ENCODE peak calls at places on chromosome X, in ten cellular contexts. K is omental fat pad, G is transverse colon, W is heart right ventricle, I is foreskin fibroblast, B is type B pancreatic cell, L is epithelial cell of esophagus, V is glutamatergic neuron, S is stomach, N is body of pancreas. A is an unnamed sample.

GRCh38 chrX:48090123-48090522 is 18.7 kb upstream of the ZNF630 start:
- DNase-seq in N (no peak), S (no peak), W (no peak), V (no peak), G (no peak), K (no peak), I (no peak), B (no peak), L (peak), A (no peak)

GRCh38 chrX:18887821-18888205 is 96.1 kb downstream of the PHKA2 start:
- DNase-seq in S (no peak), V (no peak), N (no peak), I (peak), K (no peak), L (no peak), G (no peak), B (no peak), W (no peak), A (no peak)

GRCh38 chrX:3326721-3327120 is 19.7 kb downstream of the MXRA5 start:
- DNase-seq in I (peak), S (no peak), W (no peak), B (no peak), L (no peak), V (no peak), K (no peak), N (no peak), G (no peak), A (no peak)

GRCh38 chrX:152842772-152843338 is 12.0 kb downstream of the NSDHL start:
- DNase-seq in B (no peak), W (no peak), N (no peak), G (no peak), I (no peak), L (peak), S (no peak), V (no peak), K (no peak), A (no peak)

GRCh38 chrX:154516655-154517100 is 646 bp upstream of the FAM3A start:
- DNase-seq in G (no peak), I (peak), L (no peak), W (no peak), K (no peak), B (no peak), N (peak), V (no peak), S (no peak), A (no peak)

GRCh38 chrX:151789179-151789800 is 54.7 kb downstream of the CNGA2 start:
- DNase-seq in G (peak), V (no peak), I (peak), N (peak), B (no peak), S (peak), K (no peak), W (peak), L (no peak), A (no peak)

GRCh38 chrX:17291141-17291900 is 83.7 kb upstream of the NHS start:
- DNase-seq in I (no peak), W (no peak), S (no peak), L (peak), G (no peak), B (no peak), N (no peak), K (no peak), V (no peak), A (no peak)

GRCh38 chrX:39883664-39884063 is 214.1 kb downstream of the BCOR start:
- DNase-seq in S (no peak), L (no peak), V (no peak), I (no peak), W (no peak), N (no peak), G (no peak), B (no peak), K (no peak), A (no peak)

GRCh38 chrX:136767104-136767941 is 13.4 kb downstream of the ARHGEF6 start:
- DNase-seq in N (peak), S (peak), K (no peak), V (peak), W (peak), L (peak), B (peak), G (peak), I (peak), A (no peak)

GRCh38 chrX:72255445-72255844 is 16.6 kb upstream of the ERCC6L start:
- DNase-seq in W (no peak), G (no peak), S (peak), N (peak), L (no peak), B (no peak), I (no peak), K (no peak), V (peak), A (no peak)

GRCh38 chrX:154135458-154136229 is 8.4 kb upstream of the OPN1LW start:
- DNase-seq in L (no peak), N (no peak), K (no peak), S (no peak), W (no peak), V (no peak), B (no peak), G (no peak), I (no peak), A (no peak)

GRCh38 chrX:31854716-31855115 is 782.9 kb upstream of the FTHL17 start:
- DNase-seq in B (no peak), V (no peak), K (no peak), G (no peak), S (no peak), I (no peak), W (no peak), N (no peak), L (no peak), A (no peak)

GRCh38 chrX:1026263-1027015 is 186.0 kb downstream of the CRLF2 start:
- DNase-seq in W (no peak), I (no peak), N (no peak), G (no peak), K (no peak), S (no peak), B (no peak), L (no peak), V (no peak), A (no peak)

GRCh38 chrX:132226169-132226568 is 6.9 kb upstream of the RAP2C start:
- DNase-seq in V (no peak), N (no peak), G (no peak), B (no peak), L (no peak), I (peak), K (no peak), S (no peak), W (no peak), A (no peak)

GRCh38 chrX:64885850-64886249 is 90.4 kb downstream of the ZC4H2 start:
- DNase-seq in G (peak), V (peak), S (no peak), I (no peak), N (peak), W (no peak), L (peak), K (no peak), B (no peak), A (no peak)

GRCh38 chrX:85052207-85052606 is 48.5 kb downstream of the APOOL start:
- DNase-seq in G (no peak), B (no peak), N (no peak), V (no peak), L (peak), S (no peak), I (peak), W (no peak), K (no peak), A (no peak)

GRCh38 chrX:2370436-2370835 is 130.3 kb downstream of the DHRSX start:
- DNase-seq in V (no peak), L (no peak), K (no peak), G (no peak), S (no peak), B (no peak), W (no peak), N (no peak), I (peak), A (no peak)

GRCh38 chrX:39196192-39197102 is 395.2 kb downstream of the MID1IP1 start:
- DNase-seq in G (peak), K (no peak), B (no peak), W (no peak), I (peak), L (peak), V (no peak), N (peak), S (peak), A (no peak)

GRCh38 chrX:41750720-41751119 is 26.7 kb downstream of the GPR82 start:
- DNase-seq in B (no peak), G (no peak), V (no peak), L (no peak), W (no peak), N (no peak), S (no peak), K (no peak), I (no peak), A (no peak)

GRCh38 chrX:53716328-53717088 is 30.0 kb upstream of the HUWE1 start:
- DNase-seq in N (no peak), S (no peak), B (no peak), I (peak), W (no peak), L (no peak), K (no peak), G (peak), V (no peak), A (no peak)

GRCh38 chrX:101482296-101482695 is 3.0 kb upstream of the ARMCX4 start:
- DNase-seq in W (no peak), L (no peak), S (no peak), K (no peak), I (no peak), B (no peak), N (no peak), G (no peak), V (no peak), A (no peak)

GRCh38 chrX:149267878-149268813 is 237.0 kb downstream of the IDS start:
- DNase-seq in G (no peak), V (no peak), N (no peak), K (no peak), I (no peak), B (no peak), S (no peak), W (no peak), L (no peak), A (no peak)

DNA sequence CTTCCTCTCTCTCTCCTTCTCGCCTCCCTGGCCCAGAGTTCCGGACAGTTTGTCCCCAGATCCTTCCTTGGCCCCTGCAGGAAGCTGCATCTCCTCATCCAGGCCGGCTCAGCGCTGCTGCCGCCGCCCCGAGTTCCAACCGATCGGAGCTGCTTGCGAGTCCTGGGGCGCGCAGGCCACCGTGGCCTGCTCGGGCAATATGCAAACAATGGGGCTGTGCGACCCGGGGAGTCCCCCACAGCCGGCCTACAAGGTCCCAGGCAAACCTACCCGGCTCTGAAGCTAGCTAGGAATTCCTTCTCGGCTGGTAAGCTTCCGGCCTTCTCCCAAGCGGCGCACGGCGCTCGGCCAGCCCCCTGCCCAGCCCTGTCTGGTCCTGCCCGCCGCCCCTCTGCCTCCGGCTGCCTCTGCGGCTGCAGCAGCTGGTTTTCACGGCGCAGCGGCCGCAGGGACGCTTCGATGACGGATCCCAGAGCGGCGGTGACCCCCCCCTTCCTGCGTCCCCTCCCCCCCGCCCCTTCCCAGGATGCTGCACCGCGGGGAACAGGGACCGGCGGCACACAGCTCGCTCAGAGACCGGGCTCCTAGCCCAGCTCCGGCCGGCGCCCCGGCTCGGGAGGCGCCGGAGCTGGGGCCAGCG is 59.4 kb downstream of the TSC22D3 start:
- DNase-seq in L (peak), B (no peak), G (peak), K (no peak), I (peak), N (no peak), V (peak), S (no peak), W (peak), A (peak)
- TF ChIP-seq CTCF in L (no peak), B (no peak), G (no peak), K (no peak), I (no peak), N (no peak), V (no peak), S (no peak), W (no peak), A (no peak)

DNA sequence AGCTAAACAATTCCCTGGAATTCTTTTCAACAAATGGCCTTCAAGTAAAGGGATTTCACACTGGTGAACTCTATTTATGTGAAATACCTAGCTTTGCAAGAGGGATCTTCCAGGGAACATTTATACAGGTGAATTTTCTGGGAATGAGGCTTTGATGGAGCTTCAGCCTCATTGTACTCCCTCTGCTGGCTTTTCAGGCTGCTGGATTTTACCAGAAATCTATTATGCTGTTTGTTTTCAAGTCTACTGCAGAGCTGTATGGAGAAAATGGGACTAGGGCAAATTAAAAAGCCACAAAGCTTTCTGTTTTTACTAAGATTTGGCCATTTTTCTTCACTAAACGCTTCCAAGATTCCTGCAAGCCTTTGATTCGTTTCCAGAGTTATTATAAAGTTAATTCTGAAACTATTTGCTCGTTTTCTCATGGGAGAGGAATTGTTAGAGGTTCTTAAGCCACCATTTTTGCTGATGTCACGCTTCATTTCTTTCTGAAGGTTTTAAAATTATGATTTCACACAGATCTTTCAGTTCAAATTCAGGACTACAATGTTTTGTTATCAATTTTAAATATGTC is 31.6 kb downstream of the KDM6A start:
- DNase-seq in V (no peak), S (no peak), I (no peak), N (no peak), B (no peak), L (no peak), K (no peak), W (no peak), G (no peak), A (no peak)
- TF ChIP-seq CTCF in V (no peak), S (no peak), I (no peak), N (no peak), B (no peak), L (no peak), K (no peak), W (no peak), G (no peak), A (no peak)

GRCh38 chrX:126376465-126376864 is 176.1 kb downstream of the DCAF12L1 start:
- DNase-seq in V (no peak), I (no peak), L (no peak), N (no peak), B (no peak), G (no peak), W (no peak), S (no peak), K (no peak), A (no peak)
- TF ChIP-seq CTCF in V (no peak), I (no peak), L (no peak), N (no peak), B (no peak), G (no peak), W (no peak), S (no peak), K (no peak), A (no peak)

DNA sequence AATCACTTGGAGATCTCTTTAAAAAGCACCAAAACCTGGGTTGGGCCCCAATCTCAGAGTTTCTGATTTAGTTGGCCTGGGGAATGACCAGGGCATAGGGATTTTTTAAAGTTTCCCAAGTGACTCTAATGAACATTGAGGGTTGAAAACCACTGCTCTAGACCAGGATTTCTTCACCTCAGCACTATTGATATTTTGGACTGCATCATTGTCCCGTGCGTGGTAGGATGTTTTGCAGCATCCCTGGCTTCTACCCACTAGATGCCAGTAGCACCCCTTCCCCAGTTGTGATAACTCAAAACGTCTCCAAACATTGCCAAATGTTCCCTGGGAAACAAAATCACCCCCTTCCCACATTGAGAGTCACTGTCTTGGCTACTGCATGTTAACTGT is 61.8 kb downstream of the ATXN3L start:
- DNase-seq in K (no peak), N (no peak), I (no peak), G (no peak), V (no peak), B (no peak), S (no peak), W (no peak), L (no peak), A (no peak)
- TF ChIP-seq CTCF in K (no peak), N (no peak), I (no peak), G (no peak), V (no peak), B (no peak), S (no peak), W (no peak), L (no peak), A (no peak)

GRCh38 chrX:140053841-140054240 is 88.5 kb upstream of the CXorf66 start:
- DNase-seq in K (no peak), S (no peak), N (no peak), L (no peak), B (no peak), V (no peak), G (no peak), I (no peak), W (no peak), A (no peak)

DNA sequence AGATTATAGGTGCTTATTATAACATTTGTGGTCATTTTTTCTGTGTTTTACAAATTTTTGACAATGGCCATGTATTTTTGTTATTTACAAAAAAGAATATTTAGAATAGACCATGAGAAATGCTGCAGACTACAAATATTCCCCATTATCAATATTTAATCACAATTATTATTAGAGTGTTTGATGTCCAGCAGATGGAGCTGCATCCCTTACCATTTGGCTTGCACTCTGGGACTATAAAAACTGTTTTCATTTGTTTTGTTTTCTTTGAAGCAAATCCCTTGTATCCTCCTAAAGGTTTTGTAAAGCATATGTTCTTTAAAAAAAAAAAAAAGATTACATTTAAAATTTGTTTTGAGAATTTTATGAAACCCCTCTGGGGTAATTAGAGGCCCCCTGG is 85.6 kb upstream of the CXorf66 start:
- DNase-seq in V (no peak), K (no peak), W (no peak), S (no peak), G (no peak), L (peak), I (peak), B (no peak), N (no peak), A (no peak)
- TF ChIP-seq CTCF in V (peak), K (no peak), W (peak), S (no peak), G (no peak), L (peak), I (peak), B (peak), N (peak), A (peak)

GRCh38 chrX:139304471-139304870 is 226.1 kb upstream of the F9 start:
- DNase-seq in N (no peak), V (no peak), B (no peak), W (no peak), G (no peak), K (no peak), I (no peak), L (no peak), S (no peak), A (no peak)

GRCh38 chrX:139297638-139298037 is 232.9 kb upstream of the F9 start:
- DNase-seq in W (no peak), B (no peak), N (no peak), S (no peak), G (no peak), K (no peak), L (no peak), I (no peak), V (no peak), A (no peak)

GRCh38 chrX:139293991-139294390 is 236.5 kb upstream of the F9 start:
- DNase-seq in S (no peak), K (no peak), V (no peak), G (no peak), L (no peak), B (no peak), I (no peak), N (no peak), W (no peak), A (no peak)

GRCh38 chrX:139298437-139298836 is 232.1 kb upstream of the F9 start:
- DNase-seq in V (no peak), I (no peak), G (no peak), W (no peak), L (no peak), K (no peak), S (no peak), N (no peak), B (no peak), A (no peak)

DNA sequence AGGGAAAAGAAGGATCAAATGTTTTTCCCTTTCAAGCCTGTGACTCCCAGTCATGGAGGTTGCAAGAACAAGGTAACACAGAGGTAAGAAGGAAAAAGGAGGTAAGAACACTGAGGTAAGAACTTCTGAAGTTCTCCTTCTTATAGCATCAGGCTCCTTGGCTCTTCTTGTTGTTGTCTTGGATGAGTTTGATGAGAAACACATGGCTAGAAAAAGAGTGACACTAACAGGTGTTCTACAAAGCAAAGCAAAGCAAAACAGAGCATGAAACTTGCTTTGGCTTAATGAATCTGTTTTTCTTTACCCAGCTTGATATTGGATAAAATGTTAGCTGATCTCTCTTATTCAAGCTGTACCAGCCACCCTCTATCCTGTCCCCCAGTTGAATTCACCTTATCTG is 231.2 kb upstream of the F9 start:
- DNase-seq in I (no peak), K (no peak), V (no peak), W (no peak), B (no peak), S (no peak), N (no peak), L (no peak), G (no peak), A (no peak)
- TF ChIP-seq CTCF in I (no peak), K (no peak), V (no peak), W (no peak), B (no peak), S (no peak), N (no peak), L (no peak), G (no peak), A (no peak)